ENCODE peak calls at places on chromosomes 1 and 21, in five cellular contexts. D, W, F, R and J are unnamed samples.

GRCh38 chr1:157798211-157798610 is 21.3 kb upstream of the FCRL2 start:
- DNase-seq in D (no peak), W (no peak), F (peak), R (no peak), J (no peak)

GRCh38 chr1:12527564-12527963 is 90.4 kb downstream of the DHRS3 start:
- DNase-seq in D (no peak), W (no peak), F (no peak), R (no peak), J (no peak)

GRCh38 chr1:224160171-224160682 is 22.8 kb upstream of the DEGS1 start:
- DNase-seq in D (no peak), W (no peak), F (no peak), R (no peak), J (no peak)

GRCh38 chr1:20108724-20109123 is 10.6 kb downstream of the PLA2G2D start:
- DNase-seq in D (no peak), W (no peak), F (no peak), R (no peak), J (no peak)

GRCh38 chr1:156492591-156493080 is 7.9 kb downstream of the MEF2D start:
- DNase-seq in D (peak), W (peak), F (no peak), R (no peak), J (peak)

GRCh38 chr1:111448482-111448917 is 556 bp downstream of the WDR77 start:
- DNase-seq in D (no peak), W (peak), F (peak), R (no peak), J (no peak)

GRCh38 chr1:18077657-18078215 is 29.9 kb upstream of the IGSF21 start:
- DNase-seq in D (no peak), W (no peak), F (no peak), R (no peak), J (no peak)

GRCh38 chr1:238252033-238252802 is 361.5 kb upstream of the ZP4 start:
- DNase-seq in D (peak), W (peak), F (peak), R (peak), J (no peak)

GRCh38 chr1:91796390-91796654 is 89.6 kb downstream of the TGFBR3 start:
- DNase-seq in D (no peak), W (no peak), F (no peak), R (no peak), J (no peak)

GRCh38 chr1:42456754-42457089 is 379 bp downstream of the PPCS start:
- DNase-seq in D (no peak), W (peak), F (peak), R (peak), J (no peak)

GRCh38 chr1:156579472-156579871 is at the start of gene TTC24:
- DNase-seq in D (no peak), W (no peak), F (no peak), R (no peak), J (no peak)

GRCh38 chr1:151175036-151175741 is 592 bp downstream of the TMOD4 start:
- DNase-seq in D (peak), W (no peak), F (no peak), R (peak), J (no peak)

GRCh38 chr1:23371987-23372386 is 2.4 kb upstream of the ZNF436 start:
- DNase-seq in D (no peak), W (no peak), F (no peak), R (no peak), J (no peak)

GRCh38 chr1:8373547-8374270 is 55.8 kb downstream of the SLC45A1 start:
- DNase-seq in D (peak), W (peak), F (peak), R (peak), J (no peak)

GRCh38 chr1:220775238-220775853 is 11.4 kb upstream of the MTARC1 start:
- DNase-seq in D (no peak), W (no peak), F (peak), R (peak), J (no peak)

GRCh38 chr1:219041819-219042218 is 131.9 kb upstream of the LYPLAL1 start:
- DNase-seq in D (no peak), W (peak), F (peak), R (peak), J (no peak)

GRCh38 chr1:54493608-54494007 is 54.4 kb upstream of the ACOT11 start:
- DNase-seq in D (no peak), W (no peak), F (peak), R (peak), J (no peak)

GRCh38 chr1:109201123-109201703 is 12.5 kb upstream of the SARS1 start:
- DNase-seq in D (no peak), W (peak), F (peak), R (peak), J (no peak)

GRCh38 chr1:28898267-28898955 is 16.0 kb upstream of the EPB41 start:
- DNase-seq in D (no peak), W (no peak), F (no peak), R (no peak), J (peak)

GRCh38 chr1:35111106-35111505 is 31.9 kb downstream of the ZMYM1 start:
- DNase-seq in D (no peak), W (no peak), F (peak), R (peak), J (no peak)

GRCh38 chr1:235502601-235503332 is 1.5 kb downstream of the B3GALNT2 start:
- DNase-seq in D (no peak), W (no peak), F (peak), R (peak), J (no peak)

GRCh38 chr1:172089768-172090510 is 248.6 kb downstream of the DNM3 start:
- DNase-seq in D (peak), W (peak), F (peak), R (peak), J (no peak)

GRCh38 chr1:232529747-232530146 is 100.2 kb downstream of the SIPA1L2 start:
- DNase-seq in D (no peak), W (no peak), F (peak), R (peak), J (no peak)

GRCh38 chr1:165843304-165843703 is 15.9 kb downstream of the UCK2 start:
- DNase-seq in D (no peak), W (no peak), F (peak), R (peak), J (no peak)

GRCh38 chr1:234985007-234985370 is 143.6 kb downstream of the TOMM20 start:
- DNase-seq in D (no peak), W (no peak), F (no peak), R (no peak), J (no peak)

GRCh38 chr1:109759513-109760334 is 4.0 kb downstream of the EPS8L3 start:
- DNase-seq in D (no peak), W (peak), F (no peak), R (no peak), J (no peak)

GRCh38 chr1:65119951-65120350 is 28.1 kb upstream of the AK4 start:
- DNase-seq in D (no peak), W (no peak), F (no peak), R (no peak), J (no peak)

GRCh38 chr1:44170281-44170823 is 28.9 kb upstream of the KLF18 start:
- DNase-seq in D (no peak), W (no peak), F (no peak), R (peak), J (no peak)

GRCh38 chr21:45726438-45726837 is 82.9 kb downstream of the PCBP3 start:
- DNase-seq in D (no peak), W (no peak), F (no peak), R (no peak), J (no peak)

GRCh38 chr1:27402349-27402754 is 9.9 kb downstream of the GPR3 start:
- DNase-seq in D (peak), W (peak), F (peak), R (peak), J (no peak)
- TF ChIP-seq CTCF in D (peak), W (peak), F (peak), R (peak), J (peak)

GRCh38 chr1:197807216-197807615 is 31.9 kb upstream of the DENND1B start:
- DNase-seq in D (no peak), W (no peak), F (no peak), R (no peak), J (no peak)
- TF ChIP-seq CTCF in D (no peak), W (no peak), F (no peak), R (no peak), J (no peak)

GRCh38 chr1:153509729-153510354 is 25.9 kb downstream of the S100A6 start:
- DNase-seq in D (no peak), W (peak), F (peak), R (no peak), J (peak)

GRCh38 chr1:153513666-153514065 is 22.1 kb downstream of the S100A6 start:
- DNase-seq in D (no peak), W (no peak), F (no peak), R (no peak), J (no peak)

GRCh38 chr1:153510984-153511410 is 24.8 kb downstream of the S100A6 start:
- DNase-seq in D (peak), W (peak), F (peak), R (peak), J (peak)

GRCh38 chr1:153515504-153516394 is 20.0 kb downstream of the S100A6 start:
- DNase-seq in D (no peak), W (peak), F (peak), R (no peak), J (peak)

GRCh38 chr1:153513023-153513422 is 22.8 kb downstream of the S100A6 start:
- DNase-seq in D (no peak), W (no peak), F (no peak), R (no peak), J (no peak)
- TF ChIP-seq CTCF in D (peak), W (no peak), F (no peak), R (no peak), J (no peak)

DNA sequence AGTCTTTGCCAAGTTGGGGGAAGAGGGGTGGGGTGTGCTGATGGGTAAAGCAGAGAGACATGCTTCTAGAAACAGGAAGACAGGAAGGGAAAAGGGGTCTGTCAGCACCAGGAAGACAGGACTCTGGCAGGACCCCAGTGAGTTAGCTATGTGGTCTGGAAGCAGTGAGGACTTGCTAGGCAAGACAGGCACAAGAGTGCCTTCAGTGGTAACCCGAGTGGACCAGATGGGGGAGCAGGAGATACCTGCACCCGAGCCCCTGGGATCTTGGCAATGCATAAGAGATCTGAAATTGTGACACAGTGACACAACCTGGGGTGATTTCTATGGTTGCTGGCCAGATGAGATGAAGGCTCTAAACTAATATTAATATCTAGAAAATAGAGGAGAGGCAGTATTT is 7.0 kb downstream of the TLR5 start:
- DNase-seq in D (no peak), W (no peak), F (no peak), R (no peak), J (no peak)
- TF ChIP-seq CTCF in D (no peak), W (no peak), F (no peak), R (no peak), J (no peak)

GRCh38 chr1:161737625-161738024 is 12.0 kb upstream of the DUSP12 start:
- DNase-seq in D (no peak), W (no peak), F (no peak), R (no peak), J (no peak)

GRCh38 chr1:161736332-161736969 is 13.1 kb upstream of the DUSP12 start:
- DNase-seq in D (no peak), W (no peak), F (peak), R (peak), J (no peak)

GRCh38 chr1:161739865-161740566 is 9.6 kb upstream of the DUSP12 start:
- DNase-seq in D (no peak), W (no peak), F (no peak), R (no peak), J (peak)

GRCh38 chr1:161740871-161741270 is 8.7 kb upstream of the DUSP12 start:
- DNase-seq in D (no peak), W (no peak), F (no peak), R (no peak), J (no peak)

DNA sequence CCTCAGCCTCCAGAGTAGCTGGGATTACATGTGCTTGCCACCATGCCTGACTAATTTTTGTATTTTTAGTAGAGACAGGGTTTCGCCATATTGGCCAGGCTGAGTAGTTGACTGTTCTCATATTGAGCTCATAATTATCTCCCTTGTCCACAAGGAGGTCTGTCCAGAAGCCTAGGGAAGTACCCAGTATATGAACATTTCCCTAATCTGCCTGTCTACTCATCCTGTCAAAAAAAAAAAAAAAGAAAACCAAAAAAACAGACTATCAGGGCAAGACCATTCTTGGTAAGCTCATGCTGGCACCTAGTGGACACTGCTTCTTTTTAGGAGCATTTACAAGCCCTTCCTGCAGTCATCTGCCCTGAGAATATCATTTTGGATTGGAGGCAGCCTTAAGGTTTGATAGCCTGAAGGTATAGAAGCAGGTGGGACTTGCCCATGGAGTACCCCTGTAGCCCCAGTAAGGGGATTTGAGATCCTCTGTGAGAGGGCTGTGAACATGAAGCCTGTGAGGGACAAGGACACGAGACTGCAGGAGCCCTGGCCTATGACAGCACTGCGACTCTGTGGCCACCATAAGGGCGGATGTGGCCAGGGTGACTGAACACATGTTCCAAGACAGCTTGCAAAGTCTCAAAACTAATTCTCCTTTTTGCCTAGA is 10.8 kb upstream of the DUSP12 start:
- DNase-seq in D (peak), W (peak), F (peak), R (peak), J (peak)
- TF ChIP-seq CTCF in D (peak), W (peak), F (peak), R (peak), J (peak)

DNA sequence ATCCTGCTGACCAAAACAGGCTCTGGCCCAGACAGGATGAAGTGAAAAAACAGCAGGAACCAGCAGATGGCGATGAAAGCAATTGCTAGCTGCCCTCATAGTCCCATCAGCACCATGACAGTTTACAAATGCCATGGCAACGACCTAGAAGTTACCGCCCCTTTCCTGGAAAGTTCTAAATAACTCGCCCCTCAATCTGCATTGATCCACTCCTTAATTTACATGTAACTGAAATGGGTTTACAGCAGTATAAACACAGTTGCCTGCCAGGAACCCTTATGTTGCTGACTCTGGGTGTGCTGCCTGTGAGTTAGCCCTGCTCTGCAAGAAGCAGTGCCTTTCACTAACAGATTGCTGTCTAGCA is 65.5 kb upstream of the CR1L start:
- DNase-seq in D (no peak), W (peak), F (peak), R (peak), J (no peak)
- TF ChIP-seq CTCF in D (peak), W (peak), F (peak), R (peak), J (peak)

DNA sequence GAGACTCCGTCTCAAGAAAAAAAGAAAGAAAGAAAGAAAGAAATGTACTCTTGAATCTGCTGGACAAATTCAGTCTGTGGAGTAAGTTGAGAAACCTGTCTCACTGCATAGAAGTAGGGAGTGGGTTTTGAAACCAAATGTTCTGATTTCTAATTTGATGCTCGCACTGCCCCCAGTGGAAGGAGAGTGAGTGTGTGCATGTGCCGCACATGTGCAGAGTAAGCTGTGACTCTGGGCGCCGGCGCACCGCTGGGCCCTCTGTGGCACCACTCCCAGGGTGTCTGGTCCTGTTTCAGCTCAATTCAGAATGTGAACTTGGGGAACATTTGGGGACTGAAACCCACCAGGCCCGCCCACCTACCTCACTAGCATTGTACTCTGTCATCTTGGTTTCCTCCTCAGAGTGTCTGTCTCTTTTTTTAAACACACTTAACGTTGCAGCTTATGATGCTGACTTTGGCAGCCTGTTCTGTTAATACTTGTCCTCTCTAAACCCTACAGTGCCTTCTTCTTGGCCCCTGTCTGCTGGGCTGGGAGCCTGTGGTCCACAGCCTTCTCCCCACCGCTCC is 104.6 kb downstream of the CACNA1E start:
- DNase-seq in D (no peak), W (no peak), F (peak), R (no peak), J (no peak)
- TF ChIP-seq CTCF in D (no peak), W (no peak), F (peak), R (no peak), J (no peak)

DNA sequence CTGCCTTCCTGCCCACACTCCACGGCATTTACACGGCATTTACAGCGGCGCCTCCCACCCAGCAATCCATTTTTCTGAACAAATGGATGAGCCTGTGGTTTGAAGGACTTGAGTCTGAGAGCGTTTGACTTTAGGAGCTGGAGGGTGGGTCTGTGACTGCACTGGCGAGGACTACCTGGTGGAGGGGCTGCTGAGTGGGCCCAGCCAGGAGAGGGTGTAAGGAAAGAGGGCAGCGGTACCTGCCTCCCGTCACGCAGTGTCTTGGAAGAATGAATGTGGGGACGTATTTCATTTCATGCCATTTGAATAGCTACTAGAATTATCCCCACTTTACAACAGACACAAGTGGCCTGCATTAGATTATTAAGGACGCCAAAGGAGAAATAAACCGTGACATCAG is 62.9 kb downstream of the B3GALT5 start:
- DNase-seq in D (no peak), W (no peak), F (no peak), R (no peak), J (no peak)
- TF ChIP-seq CTCF in D (no peak), W (no peak), F (no peak), R (no peak), J (no peak)

GRCh38 chr1:939511-940107 is 15.9 kb downstream of the SAMD11 start:
- DNase-seq in D (no peak), W (no peak), F (no peak), R (no peak), J (no peak)

GRCh38 chr1:938088-938683 is 14.5 kb downstream of the SAMD11 start:
- DNase-seq in D (no peak), W (peak), F (peak), R (peak), J (no peak)

GRCh38 chr1:940121-941026 is 16.7 kb downstream of the SAMD11 start:
- DNase-seq in D (peak), W (peak), F (peak), R (peak), J (no peak)

GRCh38 chr1:937521-937920 is 13.8 kb downstream of the SAMD11 start:
- DNase-seq in D (no peak), W (no peak), F (no peak), R (no peak), J (no peak)

DNA sequence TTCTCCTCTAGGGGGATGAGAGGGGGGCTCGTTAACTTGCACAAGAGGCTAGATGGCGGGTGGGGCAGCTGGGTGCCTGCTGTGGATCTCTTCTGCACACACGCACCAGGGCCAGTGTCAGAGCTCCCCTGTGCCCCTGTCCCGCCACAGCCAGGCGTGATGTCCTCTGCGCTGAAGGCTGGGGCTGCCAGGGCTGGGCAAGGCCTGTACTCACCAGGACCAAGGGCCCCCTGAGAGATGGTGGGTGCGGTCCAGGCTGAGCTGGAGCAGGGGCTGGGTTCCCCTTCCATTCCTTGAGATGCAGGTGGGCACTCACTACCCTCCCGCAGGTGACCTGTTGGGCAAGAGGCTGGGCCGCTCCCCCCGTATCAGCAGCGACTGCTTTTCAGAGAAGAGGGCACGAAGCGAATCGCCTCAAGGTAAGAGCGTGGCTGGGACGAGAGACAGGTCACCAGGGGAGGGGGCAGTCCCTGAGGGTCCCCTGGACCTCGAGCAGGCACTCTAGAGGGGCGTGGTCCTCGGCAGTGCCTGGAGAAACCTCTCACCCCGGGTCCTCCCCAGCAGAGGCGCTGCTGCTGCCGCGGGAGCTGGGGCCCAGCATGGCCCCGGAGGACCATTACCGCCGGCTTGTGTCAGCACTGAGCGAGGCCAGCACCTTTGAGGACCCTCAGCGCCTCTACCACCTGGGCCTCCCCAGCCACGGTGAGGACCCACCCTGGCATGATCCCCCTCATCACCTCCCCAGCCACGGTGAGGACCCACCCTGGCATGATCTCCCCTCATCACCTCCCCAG is 15.2 kb downstream of the SAMD11 start:
- DNase-seq in D (no peak), W (no peak), F (no peak), R (no peak), J (no peak)
- TF ChIP-seq CTCF in D (no peak), W (no peak), F (no peak), R (no peak), J (no peak)